ENCODE peak calls at places on chromosome 3, in six cellular contexts. S is cardiac muscle cell; P is psoas muscle; T is Peyer's patch; E is CD8-positive, alpha-beta T cell; N is H9. I is an unnamed sample. For H3K4me1, the result is how much of the 10 kb centered on the place peaks cover.

GRCh38 chr3:34206996-34207395 is 408.6 kb downstream of the PDCD6IP start:
- DNase-seq in P (no peak), E (no peak), N (no peak), S (no peak), T (no peak), I (no peak)

GRCh38 chr3:69210068-69210730 is 87.8 kb upstream of the LMOD3 start:
- DNase-seq in P (no peak), T (no peak), N (no peak), S (no peak), E (no peak), I (no peak)

GRCh38 chr3:14234197-14235002 is 55.8 kb downstream of the LSM3 start:
- DNase-seq in S (no peak), P (no peak), E (no peak), N (no peak), T (peak), I (no peak)

GRCh38 chr3:154023148-154023547 is 98.0 kb upstream of the ARHGEF26 start:
- DNase-seq in T (no peak), S (no peak), P (no peak), N (no peak), E (no peak), I (no peak)

GRCh38 chr3:12716605-12717121 is 42.4 kb downstream of the TMEM40 start:
- DNase-seq in P (no peak), E (no peak), S (no peak), N (no peak), T (no peak), I (no peak)

GRCh38 chr3:169573129-169573528 is 90.4 kb downstream of the MECOM start:
- DNase-seq in S (no peak), N (no peak), T (no peak), P (no peak), E (no peak), I (no peak)

GRCh38 chr3:86814321-86814720 is 176.6 kb downstream of the VGLL3 start:
- DNase-seq in P (no peak), E (no peak), N (no peak), T (no peak), S (no peak), I (no peak)

GRCh38 chr3:22582291-22582690 is 620.8 kb upstream of the UBE2E2 start:
- DNase-seq in N (no peak), E (no peak), T (no peak), S (no peak), P (no peak), I (no peak)

GRCh38 chr3:63762180-63762579 is 56.9 kb upstream of the C3orf49 start:
- DNase-seq in N (no peak), S (no peak), T (no peak), P (no peak), E (no peak), I (no peak)

GRCh38 chr3:14430706-14431470 is 28.5 kb downstream of the SLC6A6 start:
- DNase-seq in S (no peak), N (no peak), P (no peak), E (no peak), T (no peak), I (no peak)

GRCh38 chr3:193132923-193133463 is 108.0 kb upstream of the PLAAT1 start:
- DNase-seq in S (no peak), T (no peak), E (no peak), P (no peak), N (no peak), I (no peak)

GRCh38 chr3:190309414-190309813 is 12.8 kb downstream of the CLDN1 start:
- DNase-seq in S (no peak), T (no peak), E (no peak), N (no peak), P (no peak), I (no peak)
- H3K27ac ChIP-seq in S (no peak), T (no peak), E (no peak), N (no peak), P (no peak), I (no peak)

DNA sequence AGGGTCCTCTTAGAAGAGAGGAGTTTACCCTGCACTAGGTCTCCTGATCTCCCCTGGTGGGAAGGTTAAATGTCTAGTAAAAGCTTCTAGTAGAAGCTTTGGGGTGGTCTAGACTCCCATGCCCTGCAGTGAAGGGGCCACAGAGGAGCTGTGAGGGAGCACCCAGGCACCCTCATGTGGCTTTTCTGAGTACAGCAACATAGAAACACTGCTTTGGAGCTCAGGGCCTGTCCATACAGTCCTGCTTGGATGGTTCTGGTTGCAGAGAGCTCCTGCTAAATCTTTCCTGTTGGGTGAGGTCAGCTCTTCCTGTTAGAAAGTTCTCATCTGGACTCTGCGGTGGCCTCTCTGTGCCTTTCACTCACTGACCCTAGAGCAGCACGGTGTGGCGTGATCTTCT is 47.8 kb downstream of the GPD1L start:
- DNase-seq in E (no peak), T (no peak), P (no peak), N (peak), S (no peak), I (no peak)
- TF ChIP-seq CTCF in E (no peak), T (no peak), P (no peak), N (peak), S (peak), I (no peak)

GRCh38 chr3:52092291-52092660 is 35.9 kb upstream of the DUSP7 start:
- DNase-seq in T (no peak), E (no peak), N (no peak), P (no peak), S (no peak), I (no peak)

GRCh38 chr3:52089691-52090090 is 33.3 kb upstream of the DUSP7 start:
- DNase-seq in P (no peak), N (no peak), S (no peak), E (no peak), T (no peak), I (no peak)

GRCh38 chr3:52091566-52092290 is 35.4 kb upstream of the DUSP7 start:
- DNase-seq in P (no peak), N (no peak), S (peak), E (no peak), T (no peak), I (peak)

GRCh38 chr3:52090131-52090548 is 33.8 kb upstream of the DUSP7 start:
- DNase-seq in E (no peak), P (peak), T (no peak), N (no peak), S (no peak), I (peak)

GRCh38 chr3:52090620-52091468 is 34.5 kb upstream of the DUSP7 start:
- DNase-seq in S (no peak), T (no peak), P (no peak), E (no peak), N (no peak), I (no peak)
- H3K4me1 ChIP-seq in S (half or more), T (under half), P (under half), E (under half), N (under half), I (half or more)

GRCh38 chr3:42061042-42061710 is 30.0 kb upstream of the TRAK1 start:
- DNase-seq in E (no peak), S (no peak), T (no peak), P (no peak), N (no peak), I (no peak)

GRCh38 chr3:42067324-42067723 is 23.8 kb upstream of the TRAK1 start:
- DNase-seq in E (no peak), P (no peak), T (no peak), S (no peak), N (no peak), I (no peak)

GRCh38 chr3:42066516-42067181 is 24.5 kb upstream of the TRAK1 start:
- DNase-seq in T (no peak), P (no peak), E (no peak), N (peak), S (no peak), I (no peak)

GRCh38 chr3:42061711-42062408 is 29.3 kb upstream of the TRAK1 start:
- DNase-seq in P (peak), E (no peak), T (no peak), N (peak), S (peak), I (peak)

DNA sequence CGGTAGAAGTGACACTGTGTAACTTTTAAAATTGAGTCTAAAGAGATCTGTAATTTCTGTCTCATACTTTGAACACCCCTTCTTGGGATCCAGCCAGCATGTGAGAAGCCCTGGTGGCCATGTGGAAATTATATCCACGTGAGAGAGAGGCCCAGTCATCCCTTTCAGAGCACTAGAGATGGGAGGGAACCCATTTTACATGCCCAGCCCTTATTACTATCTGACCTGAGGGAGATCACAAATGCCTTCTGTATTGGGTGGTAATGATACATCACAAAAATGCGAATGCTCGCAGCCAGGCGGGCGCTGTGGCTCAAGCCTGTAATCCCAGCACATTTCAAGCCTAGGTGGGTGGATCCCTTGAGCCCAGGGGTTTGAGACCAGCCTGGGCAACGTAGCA is 27.3 kb upstream of the TRAK1 start:
- DNase-seq in T (no peak), P (no peak), N (no peak), S (no peak), E (no peak), I (no peak)
- H3K27ac ChIP-seq in T (no peak), P (peak), N (no peak), S (no peak), E (no peak), I (peak)

GRCh38 chr3:16066975-16067374 is 107.5 kb upstream of the GALNT15 start:
- DNase-seq in P (no peak), T (no peak), N (no peak), E (no peak), S (no peak), I (no peak)

GRCh38 chr3:16066545-16066944 is 107.9 kb upstream of the GALNT15 start:
- DNase-seq in S (no peak), P (no peak), N (no peak), E (no peak), T (no peak), I (no peak)

GRCh38 chr3:16069149-16069922 is 105.1 kb upstream of the GALNT15 start:
- DNase-seq in S (no peak), N (no peak), P (no peak), T (no peak), E (no peak), I (no peak)

GRCh38 chr3:16070707-16071106 is 103.8 kb upstream of the GALNT15 start:
- DNase-seq in E (no peak), P (no peak), N (no peak), T (no peak), S (no peak), I (no peak)

DNA sequence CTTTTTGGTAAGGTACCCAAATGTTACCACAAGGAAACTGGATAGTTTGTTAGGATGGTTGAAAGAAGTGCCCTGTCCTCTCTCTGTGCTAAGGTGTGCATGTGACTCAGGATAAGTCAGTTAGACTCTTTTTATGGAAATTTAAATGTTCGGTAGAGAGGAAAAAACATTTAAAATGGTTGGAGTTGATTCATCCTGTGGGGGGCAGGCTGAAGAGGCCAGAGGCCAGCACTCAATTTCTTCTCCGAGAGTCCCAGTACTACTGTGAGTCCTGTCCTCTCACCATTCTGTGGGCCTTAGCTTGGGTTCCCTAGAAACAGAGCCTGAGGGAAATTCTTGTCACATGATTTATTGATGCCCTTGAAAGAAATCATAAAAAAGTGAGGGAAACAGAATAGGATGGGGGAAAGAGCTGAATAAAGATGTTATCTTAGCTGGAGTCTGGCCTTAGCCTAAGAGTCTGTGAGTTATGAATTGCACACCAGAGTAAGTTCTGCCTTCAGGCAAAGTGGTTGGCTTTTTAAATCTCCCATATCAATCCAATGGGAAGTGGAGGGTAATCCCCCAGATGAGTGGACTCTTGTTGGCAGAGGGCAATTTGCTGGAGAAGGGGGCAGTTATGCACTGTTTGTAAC is 106.5 kb upstream of the GALNT15 start:
- DNase-seq in T (no peak), E (no peak), N (no peak), P (no peak), S (no peak), I (no peak)
- TF ChIP-seq CTCF in T (no peak), E (no peak), N (no peak), P (no peak), S (no peak), I (no peak)

I was measured in tibial artery.